ENCODE peak calls at places on chromosome 7, in ten cellular contexts. N is IMR-90, L is GM12878, G is fibroblast of lung, F is aorta, T is thoracic aorta, Q is SK-N-SH, V is cardiac muscle cell, I is hepatocyte, M is kidney. A is an unnamed sample. For H3K36me3, the result is how much of the 10 kb centered on the place peaks cover.

GRCh38 chr7:253491-254336 is 36.3 kb upstream of the FOXL3 start:
- DNase-seq in N (no peak), L (no peak), G (no peak), F (peak), T (no peak), Q (no peak), V (no peak), I (no peak), M (peak), A (no peak)

GRCh38 chr7:98178762-98179490 is 32.3 kb upstream of the BHLHA15 start:
- DNase-seq in N (no peak), L (no peak), G (no peak), F (no peak), T (no peak), Q (no peak), V (no peak), I (no peak), M (no peak), A (no peak)

GRCh38 chr7:131154380-131154779 is 173.3 kb upstream of the MKLN1 start:
- DNase-seq in N (no peak), L (no peak), G (no peak), F (no peak), T (no peak), Q (no peak), V (no peak), I (no peak), M (no peak), A (no peak)

GRCh38 chr7:78716876-78717275 is 736.6 kb downstream of the MAGI2 start:
- DNase-seq in N (no peak), L (no peak), G (peak), F (no peak), T (no peak), Q (no peak), V (no peak), I (peak), M (no peak), A (no peak)

GRCh38 chr7:93178213-93178612 is 30.0 kb upstream of the SAMD9L start:
- DNase-seq in N (peak), L (no peak), G (no peak), F (no peak), T (no peak), Q (peak), V (peak), I (no peak), M (no peak), A (no peak)

GRCh38 chr7:104890216-104890615 is 123.8 kb upstream of the KMT2E start:
- DNase-seq in N (no peak), L (no peak), G (no peak), F (no peak), T (no peak), Q (no peak), V (no peak), I (no peak), M (no peak), A (no peak)

GRCh38 chr7:19016140-19016539 is 101.3 kb downstream of the TWIST1 start:
- DNase-seq in N (peak), L (no peak), G (peak), F (no peak), T (no peak), Q (no peak), V (peak), I (no peak), M (no peak), A (no peak)

GRCh38 chr7:71429116-71429515 is 297.2 kb downstream of the GALNT17 start:
- DNase-seq in N (no peak), L (no peak), G (peak), F (no peak), T (no peak), Q (no peak), V (peak), I (no peak), M (no peak), A (no peak)

GRCh38 chr7:94396606-94397005 is 1.9 kb downstream of the COL1A2 start:
- DNase-seq in N (no peak), L (no peak), G (peak), F (no peak), T (no peak), Q (no peak), V (peak), I (no peak), M (no peak), A (no peak)

GRCh38 chr7:155466142-155466813 is 8.3 kb downstream of the EN2 start:
- DNase-seq in N (no peak), L (no peak), G (no peak), F (no peak), T (no peak), Q (peak), V (no peak), I (no peak), M (peak), A (no peak)

GRCh38 chr7:27133409-27134157 is 3.0 kb upstream of the HOXA4 start:
- DNase-seq in N (no peak), L (no peak), G (peak), F (no peak), T (no peak), Q (no peak), V (no peak), I (no peak), M (no peak), A (no peak)

GRCh38 chr7:32587431-32587948 is 92.2 kb downstream of the AVL9 start:
- DNase-seq in N (peak), L (no peak), G (peak), F (no peak), T (no peak), Q (no peak), V (peak), I (no peak), M (no peak), A (no peak)

GRCh38 chr7:32582036-32582435 is 86.7 kb downstream of the AVL9 start:
- DNase-seq in N (peak), L (no peak), G (no peak), F (no peak), T (no peak), Q (no peak), V (no peak), I (no peak), M (no peak), A (no peak)

GRCh38 chr7:32588657-32589056 is 93.4 kb downstream of the AVL9 start:
- DNase-seq in N (peak), L (no peak), G (peak), F (no peak), T (no peak), Q (no peak), V (peak), I (peak), M (no peak), A (no peak)

GRCh38 chr7:32583791-32584190 is 88.5 kb downstream of the AVL9 start:
- DNase-seq in N (peak), L (no peak), G (peak), F (no peak), T (no peak), Q (no peak), V (no peak), I (no peak), M (no peak), A (no peak)

GRCh38 chr7:32586291-32587221 is 91.3 kb downstream of the AVL9 start:
- DNase-seq in N (peak), L (no peak), G (peak), F (no peak), T (no peak), Q (no peak), V (peak), I (no peak), M (no peak), A (no peak)
- H3K36me3 ChIP-seq in N (under half), L (under half), G (under half), F (under half), T (under half), Q (under half), V (under half), I (under half), M (under half), A (under half)

DNA sequence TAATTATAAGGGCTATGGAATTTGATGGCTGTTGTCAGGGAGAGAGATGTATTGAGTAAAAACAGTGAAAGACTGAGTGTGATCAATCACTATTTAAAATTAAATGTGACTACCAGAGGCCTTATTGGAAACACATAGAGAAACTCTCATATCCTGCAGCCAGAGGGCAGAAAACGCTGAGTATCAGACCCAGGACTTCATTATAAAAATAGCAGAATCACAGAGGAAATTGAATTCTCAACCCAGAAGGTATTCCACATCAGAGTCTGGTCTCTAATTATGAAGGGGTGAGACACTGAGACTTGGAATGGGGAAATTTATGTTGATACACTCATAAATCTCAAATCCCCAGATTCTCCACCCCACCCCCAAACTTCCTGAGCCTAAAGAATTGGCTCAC is 69.5 kb upstream of the IL6 start:
- DNase-seq in N (no peak), L (no peak), G (no peak), F (no peak), T (no peak), Q (no peak), V (no peak), I (no peak), M (no peak), A (no peak)
- H3K36me3 ChIP-seq in N (under half), L (under half), G (under half), F (under half), T (under half), Q (under half), V (under half), I (under half), M (under half), A (under half)

GRCh38 chr7:5714657-5715337 is 66.7 kb downstream of the RNF216 start:
- DNase-seq in N (no peak), L (no peak), G (no peak), F (no peak), T (no peak), Q (no peak), V (no peak), I (no peak), M (no peak), A (no peak)
- H3K36me3 ChIP-seq in N (half or more), L (under half), G (under half), F (under half), T (half or more), Q (half or more), V (half or more), I (under half), M (under half), A (half or more)

DNA sequence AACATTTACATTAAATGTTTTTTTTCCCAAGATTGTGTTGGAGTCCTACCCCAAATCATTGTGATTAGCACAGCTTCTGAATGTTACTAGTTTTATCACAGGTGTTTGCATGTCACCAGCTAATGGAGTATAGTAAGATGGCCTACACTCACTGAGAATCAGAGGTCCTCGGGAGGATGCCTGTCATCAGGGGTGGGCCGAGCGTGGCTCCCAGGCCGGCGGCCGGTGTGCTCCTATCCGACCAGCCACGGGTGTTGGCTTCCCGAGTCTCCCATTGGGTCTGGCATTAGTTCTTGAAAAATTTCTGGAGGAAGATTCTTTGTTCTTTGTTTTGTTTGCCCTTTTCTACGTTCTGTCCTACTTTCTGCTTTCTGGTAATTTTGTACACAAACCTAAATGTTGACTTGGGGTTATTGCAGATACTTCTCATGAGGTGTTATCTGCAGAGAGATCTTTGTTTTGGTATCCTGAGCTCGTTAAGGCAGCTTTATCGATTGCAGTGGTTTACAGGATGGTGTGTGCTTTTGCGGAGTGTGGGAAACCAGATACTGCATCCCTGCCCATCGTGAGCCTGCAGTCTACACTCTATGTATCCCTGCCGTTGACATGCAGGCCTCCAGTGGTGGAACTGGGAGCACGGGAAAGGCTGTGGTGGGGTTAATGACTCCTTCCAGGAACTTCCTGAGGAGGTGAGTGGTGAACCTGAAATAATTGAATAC is 67.3 kb upstream of the DNAJB6 start:
- DNase-seq in N (no peak), L (no peak), G (no peak), F (no peak), T (no peak), Q (no peak), V (no peak), I (no peak), M (no peak), A (no peak)
- H3K36me3 ChIP-seq in N (under half), L (under half), G (under half), F (under half), T (under half), Q (under half), V (under half), I (under half), M (under half), A (under half)

GRCh38 chr7:157644946-157645345 is 308.1 kb downstream of the DNAJB6 start:
- DNase-seq in N (no peak), L (no peak), G (no peak), F (no peak), T (no peak), Q (no peak), V (no peak), I (no peak), M (no peak), A (peak)
- H3K36me3 ChIP-seq in N (under half), L (under half), G (under half), F (under half), T (under half), Q (under half), V (under half), I (under half), M (under half), A (under half)

GRCh38 chr7:143388491-143389101 is 7.5 kb downstream of the ZYX start:
- DNase-seq in N (no peak), L (no peak), G (no peak), F (peak), T (no peak), Q (no peak), V (peak), I (no peak), M (peak), A (no peak)

GRCh38 chr7:143389316-143390097 is 8.4 kb downstream of the ZYX start:
- DNase-seq in N (no peak), L (no peak), G (no peak), F (peak), T (no peak), Q (no peak), V (peak), I (no peak), M (peak), A (no peak)

GRCh38 chr7:143387156-143387975 is 6.2 kb downstream of the ZYX start:
- DNase-seq in N (no peak), L (no peak), G (no peak), F (no peak), T (no peak), Q (no peak), V (peak), I (no peak), M (peak), A (peak)

GRCh38 chr7:143385891-143386781 is 5.0 kb downstream of the ZYX start:
- DNase-seq in N (no peak), L (no peak), G (peak), F (peak), T (no peak), Q (no peak), V (peak), I (no peak), M (peak), A (peak)

DNA sequence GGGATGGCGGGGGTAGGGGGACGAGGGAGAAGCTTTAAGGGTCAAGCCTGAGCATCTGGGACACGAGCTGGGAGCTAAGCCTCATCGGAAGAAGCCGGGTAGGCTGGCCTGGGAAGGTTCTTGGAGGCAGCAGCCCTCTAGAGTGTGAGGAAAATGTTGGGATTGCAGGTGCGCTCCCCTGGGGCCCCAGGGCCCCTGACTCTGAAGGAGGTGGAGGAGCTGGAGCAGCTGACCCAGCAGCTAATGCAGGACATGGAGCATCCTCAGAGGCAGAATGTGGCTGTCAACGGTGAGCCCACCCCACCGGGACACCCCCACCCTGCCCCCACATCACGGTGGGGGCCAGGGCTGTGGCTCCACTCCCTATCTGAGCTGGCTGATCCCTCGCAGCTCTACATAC is 6.9 kb downstream of the ZYX start:
- DNase-seq in N (no peak), L (no peak), G (no peak), F (peak), T (no peak), Q (no peak), V (no peak), I (no peak), M (peak), A (no peak)
- H3K36me3 ChIP-seq in N (half or more), L (under half), G (half or more), F (under half), T (under half), Q (half or more), V (under half), I (under half), M (under half), A (half or more)

GRCh38 chr7:92100523-92100922 is 33.8 kb downstream of the CYP51A1 start:
- DNase-seq in N (no peak), L (no peak), G (no peak), F (no peak), T (no peak), Q (no peak), V (no peak), I (peak), M (no peak), A (no peak)
- H3K36me3 ChIP-seq in N (under half), L (under half), G (under half), F (under half), T (half or more), Q (half or more), V (half or more), I (under half), M (under half), A (half or more)